ENCODE peak calls at places on chromosomes 4 and X, in seven cellular contexts. K is prostate gland, Q is GM12878, M is breast epithelium, Z is HCT116, F is sigmoid colon, S is K562. O is an unnamed sample.

GRCh38 chr4:122889726-122890125 is 32.7 kb downstream of the NUDT6 start:
- DNase-seq in Q (no peak), Z (no peak), K (no peak), F (no peak), S (no peak), M (no peak), O (no peak)

GRCh38 chr4:74904509-74904908 is 28.4 kb upstream of the PARM1 start:
- DNase-seq in Z (no peak), M (no peak), K (no peak), Q (no peak), S (no peak), F (no peak), O (no peak)

GRCh38 chrX:138034136-138034535 is 468.2 kb downstream of the ZIC3 start:
- DNase-seq in Z (no peak), S (peak), M (no peak), F (no peak), K (no peak), Q (no peak), O (no peak)

GRCh38 chr4:122695226-122695625 is 37.3 kb upstream of the BBS12 start:
- DNase-seq in Z (no peak), F (no peak), M (no peak), K (no peak), Q (no peak), S (no peak), O (no peak)

GRCh38 chrX:21004835-21005234 is 369.4 kb upstream of the CNKSR2 start:
- DNase-seq in K (no peak), Z (no peak), Q (no peak), F (no peak), S (no peak), M (no peak), O (no peak)

GRCh38 chr4:150119492-150119891 is 41.2 kb downstream of the DCLK2 start:
- DNase-seq in M (no peak), S (no peak), F (no peak), Z (no peak), K (no peak), Q (no peak), O (no peak)

GRCh38 chr4:17981063-17981462 is 40.5 kb downstream of the LCORL start:
- DNase-seq in K (no peak), F (no peak), Z (no peak), M (no peak), Q (no peak), S (no peak), O (no peak)

GRCh38 chr4:40990899-40991265 is 223.5 kb downstream of the APBB2 start:
- DNase-seq in M (no peak), F (no peak), Z (no peak), Q (peak), K (no peak), S (no peak), O (no peak)

GRCh38 chrX:153922932-153923857 is 2.9 kb downstream of the ARHGAP4 start:
- DNase-seq in Q (no peak), S (no peak), M (peak), K (peak), F (peak), Z (no peak), O (no peak)

GRCh38 chrX:21374163-21374993 is at the start of gene CNKSR2:
- DNase-seq in S (no peak), M (peak), K (peak), F (peak), Q (no peak), Z (no peak), O (no peak)

GRCh38 chr4:133565379-133565778 is 416.3 kb downstream of the PCDH10 start:
- DNase-seq in M (no peak), F (no peak), S (no peak), Z (no peak), Q (no peak), K (no peak), O (peak)

GRCh38 chrX:18491601-18492000 is 66.2 kb downstream of the CDKL5 start:
- DNase-seq in F (no peak), K (no peak), Z (no peak), Q (no peak), M (no peak), S (no peak), O (no peak)

GRCh38 chr4:123676550-123677229 is 280.1 kb downstream of the SPRY1 start:
- DNase-seq in Z (no peak), M (no peak), F (no peak), S (no peak), Q (no peak), K (no peak), O (no peak)

GRCh38 chr4:26238782-26239647 is 81.8 kb upstream of the RBPJ start:
- DNase-seq in M (no peak), Q (no peak), S (no peak), K (no peak), Z (no peak), F (no peak), O (no peak)

GRCh38 chr4:115154826-115155225 is 41.4 kb upstream of the NDST4 start:
- DNase-seq in F (no peak), Q (no peak), Z (no peak), M (no peak), S (no peak), K (no peak), O (no peak)

GRCh38 chr4:183182873-183183725 is 84.0 kb downstream of the WWC2 start:
- DNase-seq in S (peak), M (no peak), K (no peak), F (no peak), Z (peak), Q (no peak), O (peak)

GRCh38 chrX:103066606-103067005 is 2.6 kb upstream of the BEX1 start:
- DNase-seq in F (no peak), M (no peak), K (no peak), Q (no peak), S (no peak), Z (no peak), O (no peak)

GRCh38 chr4:61714387-61714890 is 514.3 kb downstream of the ADGRL3 start:
- DNase-seq in Q (no peak), F (no peak), M (no peak), Z (no peak), S (no peak), K (no peak), O (no peak)

GRCh38 chr4:88130544-88131305 is 27.7 kb downstream of the ABCG2 start:
- DNase-seq in S (no peak), K (no peak), Q (no peak), Z (no peak), F (no peak), M (no peak), O (no peak)

GRCh38 chr4:16118090-16118489 is 34.3 kb upstream of the PROM1 start:
- DNase-seq in M (no peak), S (no peak), Z (no peak), K (no peak), F (no peak), Q (no peak), O (no peak)

GRCh38 chr4:183201331-183201730 is 102.3 kb downstream of the WWC2 start:
- DNase-seq in Z (no peak), M (no peak), Q (no peak), S (no peak), K (no peak), F (no peak), O (no peak)

GRCh38 chrX:129139837-129140679 is 383.2 kb downstream of the SMARCA1 start:
- DNase-seq in K (no peak), S (no peak), Z (no peak), M (no peak), F (no peak), Q (no peak), O (no peak)

GRCh38 chr4:37697566-37697965 is 11.4 kb upstream of the RELL1 start:
- DNase-seq in Q (no peak), K (no peak), F (no peak), Z (no peak), M (no peak), S (no peak), O (no peak)

GRCh38 chr4:81527115-81527514 is 55.4 kb upstream of the RASGEF1B start:
- DNase-seq in M (no peak), Z (no peak), F (no peak), S (no peak), Q (no peak), K (no peak), O (no peak)

GRCh38 chr4:80035336-80035735 is 37.7 kb downstream of the ANTXR2 start:
- DNase-seq in Q (no peak), S (no peak), Z (no peak), K (no peak), M (no peak), F (no peak), O (no peak)

GRCh38 chrX:110425222-110425621 is 66.6 kb downstream of the RTL9 start:
- DNase-seq in K (no peak), F (no peak), M (no peak), S (no peak), Q (no peak), Z (no peak), O (no peak)

GRCh38 chr4:183987529-183987946 is 82.4 kb downstream of the STOX2 start:
- DNase-seq in K (peak), S (peak), F (peak), Z (peak), M (peak), Q (no peak), O (no peak)

GRCh38 chr4:139401368-139401767 is 52.6 kb upstream of the RAB33B start:
- DNase-seq in K (no peak), F (no peak), Z (no peak), M (no peak), Q (no peak), S (no peak), O (no peak)

GRCh38 chr4:16532240-16532990 is 306.1 kb upstream of the TAPT1 start:
- DNase-seq in Z (no peak), Q (no peak), K (no peak), F (no peak), M (no peak), S (no peak), O (no peak)

GRCh38 chr4:46894841-46895240 is 14.2 kb downstream of the COX7B2 start:
- DNase-seq in F (no peak), Q (no peak), S (no peak), K (no peak), M (no peak), Z (no peak), O (no peak)

GRCh38 chrX:82362550-82362949 is 1145.5 kb upstream of the POU3F4 start:
- DNase-seq in Q (no peak), S (no peak), F (no peak), Z (no peak), M (no peak), K (no peak), O (no peak)

GRCh38 chrX:42869011-42869410 is 91.0 kb upstream of the PPP1R2C start:
- DNase-seq in F (no peak), K (no peak), Q (no peak), Z (no peak), S (no peak), M (no peak), O (no peak)

GRCh38 chr4:99806545-99806944 is 10.1 kb upstream of the DAPP1 start:
- DNase-seq in Q (no peak), M (no peak), S (no peak), F (no peak), K (no peak), Z (no peak), O (no peak)

GRCh38 chrX:119015407-119016242 is 41.2 kb downstream of the LONRF3 start:
- DNase-seq in Z (peak), K (peak), M (peak), Q (peak), F (peak), S (peak), O (no peak)

GRCh38 chrX:12701625-12702024 is 89.6 kb upstream of the PRPS2 start:
- DNase-seq in M (peak), K (peak), S (peak), Z (peak), Q (peak), F (peak), O (peak)

GRCh38 chrX:121987163-121987562 is 939.8 kb downstream of the GLUD2 start:
- DNase-seq in F (no peak), S (no peak), Q (no peak), K (no peak), M (no peak), Z (no peak), O (peak)

GRCh38 chrX:52870041-52870440 is 2.2 kb upstream of the XAGE3 start:
- DNase-seq in S (no peak), M (no peak), Q (no peak), K (no peak), F (no peak), Z (no peak), O (no peak)

GRCh38 chr4:109411964-109412363 is 21.7 kb upstream of the SEC24B start:
- DNase-seq in M (no peak), K (no peak), Q (no peak), F (no peak), Z (no peak), S (no peak), O (no peak)

GRCh38 chr4:88255111-88255510 is 29.2 kb downstream of the PPM1K start:
- DNase-seq in F (no peak), S (no peak), K (no peak), M (no peak), Q (no peak), Z (no peak), O (no peak)

DNA sequence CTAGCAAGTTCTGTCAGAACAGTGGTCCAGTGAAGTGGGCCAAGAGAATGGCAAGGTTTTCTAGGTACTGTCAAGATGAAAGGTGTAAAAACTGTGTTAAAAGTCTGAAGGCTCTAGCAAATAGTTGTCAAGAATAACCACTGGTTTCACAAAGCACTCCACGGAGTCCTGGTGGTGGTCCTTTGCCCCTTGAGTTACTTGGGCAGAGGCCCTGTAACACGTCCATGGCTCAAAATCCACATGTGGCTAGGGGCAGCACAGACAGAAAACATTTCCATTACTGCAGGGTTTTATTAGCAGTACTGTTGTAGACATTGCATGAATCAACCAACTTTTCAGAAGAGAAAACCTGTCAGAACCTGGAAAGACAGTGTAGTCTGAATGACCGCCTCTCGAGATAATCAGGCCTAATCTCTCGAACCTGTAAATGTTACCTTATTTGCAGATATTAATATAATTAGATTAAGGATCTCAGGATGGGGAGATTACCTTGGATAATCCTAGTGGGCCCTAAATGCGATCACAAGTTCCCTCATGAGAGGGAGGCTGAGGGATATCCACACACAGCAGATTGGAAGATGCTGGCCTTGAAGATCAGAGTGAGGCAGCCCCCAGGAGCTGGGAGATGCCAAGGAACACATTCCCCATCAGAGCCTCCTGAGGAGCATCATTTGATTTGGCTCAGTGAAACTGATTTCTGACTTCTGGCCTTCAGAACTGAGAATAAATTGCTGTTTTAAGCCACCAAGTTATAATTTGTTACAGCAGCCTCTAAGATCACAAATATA is 34.7 kb downstream of the ERVMER34-1 start:
- DNase-seq in Q (no peak), K (no peak), Z (no peak), F (no peak), M (no peak), S (peak), O (no peak)
- TF ChIP-seq POLR2AphosphoS5 in Q (peak), K (no peak), Z (no peak), F (no peak), M (no peak), S (peak), O (peak)

DNA sequence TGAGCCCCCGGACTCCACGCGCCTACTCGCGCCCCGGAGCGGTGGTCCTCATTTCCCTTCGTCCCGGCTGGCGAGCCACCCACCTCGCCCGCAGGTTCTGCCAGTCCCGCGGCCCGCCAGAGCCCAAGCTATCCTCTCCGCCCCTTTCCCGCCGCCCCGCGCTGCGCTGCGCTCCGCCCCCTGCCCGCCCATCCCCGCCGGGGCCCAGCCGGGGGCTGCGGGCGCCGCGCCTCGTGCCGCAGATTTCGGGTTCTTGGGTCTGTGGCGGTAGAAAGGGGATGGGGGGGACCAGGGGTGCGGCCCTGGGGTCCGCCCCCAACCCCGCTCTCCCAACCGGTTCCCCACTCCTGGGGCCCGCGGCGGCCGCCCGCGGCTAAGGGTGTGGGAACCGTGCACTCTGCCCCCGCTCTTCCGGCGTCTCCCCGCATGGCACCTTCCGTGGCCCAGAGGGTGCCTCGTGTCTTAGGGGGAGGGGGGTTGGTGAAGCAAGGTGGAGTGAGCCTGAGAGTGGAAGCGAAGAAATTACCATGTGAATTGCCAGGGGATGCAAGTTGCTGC is 650.8 kb upstream of the DIPK2B start:
- DNase-seq in Z (peak), F (no peak), S (no peak), Q (no peak), M (no peak), K (peak), O (no peak)
- TF ChIP-seq POLR2AphosphoS5 in Z (peak), F (no peak), S (no peak), Q (no peak), M (no peak), K (no peak), O (no peak)

GRCh38 chrX:45806410-45807121 is 605.9 kb upstream of the DIPK2B start:
- DNase-seq in F (no peak), S (no peak), M (no peak), Q (peak), Z (no peak), K (no peak), O (no peak)
- TF ChIP-seq POLR2AphosphoS5 in F (no peak), S (no peak), M (no peak), Q (no peak), Z (peak), K (peak), O (no peak)

GRCh38 chr4:86835677-86836076 is 13.5 kb downstream of the SLC10A6 start:
- DNase-seq in K (no peak), S (no peak), Z (no peak), Q (no peak), M (no peak), F (no peak), O (no peak)

GRCh38 chr4:86838141-86838540 is 11.0 kb downstream of the SLC10A6 start:
- DNase-seq in K (no peak), F (no peak), Z (no peak), Q (no peak), M (no peak), S (no peak), O (no peak)

GRCh38 chr4:86834901-86835300 is 14.3 kb downstream of the SLC10A6 start:
- DNase-seq in Q (no peak), M (no peak), K (no peak), Z (no peak), F (no peak), S (no peak), O (no peak)

GRCh38 chr4:86840858-86841257 is 8.3 kb downstream of the SLC10A6 start:
- DNase-seq in S (no peak), Q (no peak), M (no peak), F (no peak), Z (no peak), K (no peak), O (no peak)

GRCh38 chr4:86837651-86838050 is 11.5 kb downstream of the SLC10A6 start:
- DNase-seq in Z (no peak), M (no peak), S (no peak), Q (no peak), K (no peak), F (no peak), O (no peak)
- TF ChIP-seq POLR2AphosphoS5 in Z (no peak), M (no peak), S (no peak), Q (no peak), K (no peak), F (no peak), O (no peak)

DNA sequence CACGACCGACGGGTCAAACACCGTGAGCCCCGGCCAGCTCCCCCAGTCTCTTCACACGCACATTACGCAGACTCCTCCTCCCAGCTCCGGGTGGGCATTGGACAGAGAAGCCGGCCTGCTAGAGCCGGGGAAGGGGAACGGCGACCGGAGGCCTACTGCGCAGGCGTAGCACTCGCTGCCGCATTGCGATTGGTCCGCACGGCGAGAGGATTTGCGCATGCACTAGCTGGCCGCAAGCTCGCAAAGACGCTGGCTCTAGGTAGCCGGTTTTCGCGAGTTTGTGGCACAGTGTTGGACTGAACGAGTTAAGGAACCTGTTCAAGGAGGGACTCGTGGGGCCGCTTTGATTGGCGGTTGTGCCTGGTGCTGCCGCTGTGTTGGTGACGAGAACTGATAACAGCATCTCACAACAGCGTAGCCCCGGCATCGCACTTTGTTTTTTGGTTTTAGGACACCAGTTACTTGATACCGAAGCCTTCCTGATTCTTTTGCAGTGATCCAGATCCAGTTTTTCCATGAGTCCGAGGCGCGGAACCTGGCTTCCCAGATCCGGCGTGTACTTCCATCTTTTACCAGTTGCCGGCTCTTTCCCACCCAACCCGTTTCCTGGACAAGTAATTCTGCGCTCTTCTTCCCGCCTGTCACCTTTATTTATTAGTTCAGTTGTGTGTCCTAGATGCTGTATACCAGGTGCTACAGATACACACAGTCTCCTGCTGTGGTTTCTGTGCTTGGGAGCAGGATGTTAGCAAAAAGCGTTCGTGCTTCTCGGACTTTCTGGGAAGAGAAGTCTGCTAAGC is at the start of gene AIFM1:
- DNase-seq in Z (peak), Q (peak), M (peak), F (peak), S (peak), K (peak), O (peak)
- TF ChIP-seq POLR2AphosphoS5 in Z (peak), Q (peak), M (peak), F (peak), S (peak), K (peak), O (peak)

DNA sequence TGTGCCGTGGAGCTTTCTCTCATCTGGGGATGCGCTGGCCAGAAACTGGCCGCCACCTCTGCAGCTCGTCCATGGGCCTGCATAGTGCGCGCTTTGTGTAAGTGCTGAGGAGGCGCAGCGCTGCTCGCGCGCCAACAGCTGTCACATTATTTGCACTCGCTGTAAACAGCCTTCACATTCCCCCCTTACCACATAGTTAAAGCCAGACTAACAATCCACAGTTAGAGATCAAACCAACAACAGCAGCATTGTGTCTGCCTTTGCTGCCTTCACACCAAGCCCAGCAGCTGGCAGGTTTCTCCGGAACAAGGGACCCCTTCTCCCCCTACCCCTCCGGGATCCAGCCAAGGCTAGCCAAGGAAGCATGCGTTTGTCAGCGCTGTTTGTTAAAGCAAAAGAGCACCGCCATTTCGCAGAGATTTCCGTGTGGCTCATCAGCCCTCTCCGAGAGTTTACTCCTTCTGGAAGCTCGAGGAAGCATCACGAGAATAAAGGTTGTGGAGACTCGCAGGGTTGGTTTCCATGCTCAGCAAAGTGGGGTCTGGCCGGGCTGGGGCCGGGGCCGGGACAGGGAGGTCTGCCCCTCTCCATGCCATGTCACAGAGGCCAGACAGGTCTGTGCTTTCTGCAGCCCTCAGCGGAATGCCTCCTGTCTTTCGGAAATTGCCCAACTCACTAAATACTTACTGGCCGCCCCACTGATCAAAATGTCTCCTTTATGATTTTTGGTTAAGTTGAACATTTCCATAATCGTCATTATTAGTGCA is 11.0 kb downstream of the BCOR start:
- DNase-seq in M (no peak), Z (no peak), Q (no peak), K (peak), S (peak), F (peak), O (no peak)
- TF ChIP-seq POLR2AphosphoS5 in M (no peak), Z (no peak), Q (no peak), K (peak), S (no peak), F (peak), O (no peak)

O was measured in SK-N-MC.